ENCODE peak calls at places on chromosomes 3 and 15, in six cellular contexts. S is BJ, O is A549, I is endothelial cell, G is nephron progenitor cell, X is progenitor cell of endocrine pancreas. L is an unnamed sample.

GRCh38 chr3:81778678-81779182 is 17.3 kb upstream of the GBE1 start:
- DNase-seq in I (no peak), G (no peak), X (no peak), S (no peak), O (no peak), L (no peak)

GRCh38 chr3:23624305-23624704 is 181.4 kb upstream of the UBE2E1 start:
- DNase-seq in S (no peak), G (no peak), X (no peak), O (no peak), I (no peak), L (peak)

GRCh38 chr15:92118162-92118935 is 264.8 kb downstream of the SLCO3A1 start:
- DNase-seq in S (no peak), O (no peak), I (no peak), X (no peak), G (no peak), L (no peak)

GRCh38 chr3:194960446-194961032 is 274.9 kb downstream of the FAM43A start:
- DNase-seq in X (no peak), O (no peak), G (no peak), S (no peak), I (no peak), L (no peak)

GRCh38 chr3:61985020-61985419 is 388.3 kb downstream of the FEZF2 start:
- DNase-seq in O (no peak), G (no peak), I (no peak), S (peak), X (no peak), L (no peak)

GRCh38 chr3:42539871-42540714 is 37.6 kb downstream of the VIPR1 start:
- DNase-seq in O (peak), S (no peak), G (peak), I (peak), X (peak), L (peak)

GRCh38 chr15:50137330-50137761 is 18.3 kb upstream of the ATP8B4 start:
- DNase-seq in I (no peak), O (peak), G (no peak), X (no peak), S (peak), L (no peak)

GRCh38 chr3:106533761-106534160 is 664.9 kb upstream of the CBLB start:
- DNase-seq in S (no peak), X (no peak), O (no peak), G (no peak), I (no peak), L (no peak)

GRCh38 chr3:194380300-194380699 is 10.8 kb upstream of the LRRC15 start:
- DNase-seq in S (no peak), X (no peak), I (no peak), O (no peak), G (no peak), L (no peak)

GRCh38 chr3:25457642-25458419 is 29.8 kb downstream of the RARB start:
- DNase-seq in X (no peak), O (no peak), G (no peak), S (no peak), I (no peak), L (no peak)

GRCh38 chr15:100975043-100975442 is 55.9 kb downstream of the LRRK1 start:
- DNase-seq in I (no peak), G (no peak), X (no peak), S (no peak), O (no peak), L (no peak)

GRCh38 chr15:53658827-53659226 is 100.6 kb downstream of the WDR72 start:
- DNase-seq in I (no peak), O (no peak), S (no peak), X (no peak), G (no peak), L (no peak)

GRCh38 chr15:91196768-91197167 is 96.7 kb downstream of the SV2B start:
- DNase-seq in O (no peak), I (no peak), S (no peak), G (no peak), X (no peak), L (no peak)

GRCh38 chr3:69566256-69566655 is 173.0 kb upstream of the MITF start:
- DNase-seq in I (no peak), O (no peak), S (no peak), X (no peak), G (no peak), L (no peak)

GRCh38 chr15:42289166-42289565 is 15.9 kb upstream of the TMEM87A start:
- DNase-seq in S (no peak), X (no peak), O (no peak), G (no peak), I (no peak), L (no peak)

GRCh38 chr3:47022540-47023161 is 43.2 kb downstream of the NBEAL2 start:
- DNase-seq in O (no peak), G (no peak), S (no peak), I (no peak), X (no peak), L (no peak)

GRCh38 chr3:112121577-112122547 is 11.2 kb downstream of the GCSAM start:
- DNase-seq in S (no peak), I (no peak), X (no peak), G (no peak), O (no peak), L (no peak)

GRCh38 chr3:40437893-40438292 is 19.2 kb upstream of the RPL14 start:
- DNase-seq in S (no peak), G (no peak), X (no peak), I (no peak), O (no peak), L (no peak)

GRCh38 chr3:72282918-72283317 is 498.0 kb upstream of the PROK2 start:
- DNase-seq in X (no peak), O (no peak), S (no peak), I (no peak), G (no peak), L (no peak)

GRCh38 chr15:49134683-49135341 is 20.6 kb downstream of the COPS2 start:
- DNase-seq in X (no peak), O (no peak), I (no peak), S (no peak), G (no peak), L (no peak)

GRCh38 chr3:11850003-11850402 is 3.3 kb upstream of the TAMM41 start:
- DNase-seq in X (no peak), S (no peak), G (no peak), O (no peak), I (no peak), L (no peak)

GRCh38 chr3:46097691-46098241 is 70.5 kb upstream of the XCR1 start:
- DNase-seq in O (no peak), S (no peak), X (no peak), G (no peak), I (no peak), L (peak)

GRCh38 chr3:181920409-181920808 is 208.7 kb downstream of the SOX2 start:
- DNase-seq in S (no peak), O (no peak), X (no peak), I (no peak), G (no peak), L (no peak)

GRCh38 chr15:71733122-71733521 is 77.2 kb upstream of the NR2E3 start:
- DNase-seq in I (no peak), X (no peak), S (no peak), O (no peak), G (no peak), L (no peak)

GRCh38 chr15:76258460-76258859 is 52.8 kb downstream of the ETFA start:
- DNase-seq in I (no peak), X (no peak), O (no peak), S (no peak), G (no peak), L (no peak)

GRCh38 chr3:171044828-171045793 is 18.6 kb upstream of the SLC2A2 start:
- DNase-seq in I (no peak), S (peak), G (no peak), X (no peak), O (peak), L (no peak)

GRCh38 chr3:71713041-71713440 is 12.2 kb downstream of the EIF4E3 start:
- DNase-seq in G (no peak), I (no peak), X (no peak), S (no peak), O (no peak), L (no peak)

GRCh38 chr15:61426466-61426865 is 197.4 kb upstream of the RORA start:
- DNase-seq in G (no peak), I (no peak), O (no peak), S (no peak), X (no peak), L (no peak)

GRCh38 chr3:94137377-94137776 is 74.5 kb downstream of the NSUN3 start:
- DNase-seq in G (no peak), X (no peak), O (no peak), S (no peak), I (no peak), L (peak)

GRCh38 chr15:70715840-70716510 is 47.4 kb downstream of the UACA start:
- DNase-seq in S (no peak), G (no peak), X (no peak), I (no peak), O (no peak), L (no peak)

GRCh38 chr3:132926098-132926497 is 112.1 kb upstream of the TMEM108 start:
- DNase-seq in O (no peak), I (no peak), S (no peak), X (no peak), G (no peak), L (no peak)

GRCh38 chr15:96332854-96333193 is 2.3 kb downstream of the NR2F2 start:
- DNase-seq in X (no peak), S (no peak), I (no peak), O (no peak), G (no peak), L (peak)

GRCh38 chr3:136979684-136980083 is 21.9 kb downstream of the IL20RB start:
- DNase-seq in X (no peak), S (no peak), I (no peak), O (no peak), G (no peak), L (no peak)

GRCh38 chr3:136988651-136989050 is 30.9 kb downstream of the IL20RB start:
- DNase-seq in I (no peak), S (no peak), G (no peak), X (no peak), O (no peak), L (no peak)

GRCh38 chr3:136989781-136990524 is 32.2 kb downstream of the IL20RB start:
- DNase-seq in X (no peak), I (no peak), G (no peak), S (no peak), O (no peak), L (no peak)

GRCh38 chr3:136982520-136983138 is 24.8 kb downstream of the IL20RB start:
- DNase-seq in I (no peak), G (no peak), O (no peak), S (no peak), X (no peak), L (no peak)

DNA sequence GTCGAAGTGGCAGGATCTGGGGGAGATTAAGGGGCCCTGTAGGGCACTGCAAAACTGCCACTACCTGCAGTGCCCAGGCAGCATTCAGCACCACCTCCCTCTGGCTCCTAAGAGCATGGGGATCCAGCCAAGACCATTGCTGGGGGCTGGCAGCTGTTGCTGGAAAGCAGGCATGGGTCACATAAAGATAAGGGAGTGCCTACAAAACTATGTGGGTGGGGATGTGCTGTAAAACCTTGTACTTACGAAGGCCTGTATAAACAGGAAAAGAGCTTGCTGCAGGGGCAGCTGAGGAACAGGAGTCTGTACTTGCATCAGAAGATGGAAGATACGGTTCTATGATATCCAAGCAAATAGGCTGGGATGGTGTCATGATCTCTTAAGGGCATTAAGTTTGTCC is 27.1 kb downstream of the IL20RB start:
- DNase-seq in S (no peak), X (no peak), I (no peak), O (no peak), G (no peak), L (no peak)
- TF ChIP-seq CTCF in S (no peak), X (no peak), I (no peak), O (no peak), G (no peak), L (no peak)

DNA sequence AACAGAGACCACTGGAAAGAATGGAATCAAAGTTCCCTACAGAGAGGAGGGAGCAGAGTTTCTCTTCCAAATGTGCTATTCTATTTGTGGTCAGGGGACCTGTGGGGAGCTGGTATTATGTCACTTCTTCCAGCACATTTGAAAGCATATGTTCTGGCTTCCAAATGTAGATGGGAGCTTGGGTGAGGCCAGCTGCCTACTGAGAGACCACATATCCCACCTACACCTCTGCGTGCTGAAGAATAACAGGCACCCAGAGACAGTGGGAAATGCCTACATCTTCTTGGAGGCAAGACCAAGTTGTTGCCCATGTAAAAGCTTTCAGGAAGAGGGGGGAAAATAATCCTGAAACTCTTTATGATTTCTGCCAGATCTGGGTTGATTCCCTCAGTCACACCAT is 286.8 kb upstream of the UMPS start:
- DNase-seq in G (no peak), I (no peak), O (no peak), X (no peak), S (no peak), L (no peak)
- TF ChIP-seq CTCF in G (no peak), I (no peak), O (no peak), X (no peak), S (no peak), L (no peak)

GRCh38 chr3:53668872-53669271 is 174.5 kb downstream of the CACNA1D start:
- DNase-seq in I (no peak), O (no peak), G (no peak), X (no peak), S (no peak), L (no peak)
- TF ChIP-seq CTCF in I (peak), O (no peak), G (peak), X (peak), S (peak), L (peak)

DNA sequence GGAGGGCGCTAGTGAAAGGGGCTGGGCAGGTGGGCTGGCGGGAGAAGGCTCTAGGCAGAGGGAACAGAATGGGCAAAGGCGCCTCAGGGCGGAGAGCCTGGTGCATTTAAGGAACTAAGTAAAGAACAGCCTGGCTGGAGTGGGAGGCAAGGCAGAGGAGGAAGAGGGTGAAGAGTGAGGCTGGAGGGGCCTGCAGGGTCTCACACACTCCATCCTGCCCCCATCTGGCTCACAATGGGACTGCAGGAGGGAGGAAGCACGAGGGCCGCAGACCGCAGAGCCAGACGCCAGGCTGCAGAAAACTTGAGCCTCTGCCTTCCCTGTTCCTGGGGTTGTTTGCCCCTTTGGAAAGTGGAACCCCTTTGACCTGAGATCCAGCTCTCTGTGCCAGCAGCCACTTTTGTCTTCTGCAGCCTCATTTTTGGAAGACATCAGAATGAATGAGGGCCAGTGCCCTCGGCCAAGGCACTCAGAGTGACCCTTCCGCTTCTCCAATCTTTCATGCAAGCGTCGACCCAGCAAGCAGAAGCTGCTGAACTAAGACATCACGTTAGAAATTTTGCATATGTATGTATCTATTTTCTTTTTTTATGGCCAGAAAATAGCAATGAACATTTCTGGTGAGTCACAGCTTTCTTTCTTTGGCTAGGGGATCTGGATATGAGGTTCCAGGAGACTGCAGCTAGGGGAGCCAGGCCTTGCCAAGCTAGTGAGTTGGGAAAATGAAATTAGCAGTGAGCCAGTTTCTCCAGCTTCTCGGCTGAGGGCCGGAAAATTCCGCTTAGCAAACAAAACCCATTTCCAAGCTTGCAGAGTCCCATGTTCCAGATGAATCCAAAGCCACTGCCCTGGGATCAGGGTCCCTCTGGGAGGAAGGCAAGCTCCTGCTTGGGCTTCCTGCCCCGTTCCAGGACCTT is 137.8 kb downstream of the SRGAP3 start:
- DNase-seq in S (no peak), I (peak), X (no peak), O (no peak), G (no peak), L (no peak)
- TF ChIP-seq CTCF in S (no peak), I (no peak), X (no peak), O (no peak), G (peak), L (no peak)

GRCh38 chr3:76024640-76025039 is 239.3 kb upstream of the ZNF717 start:
- DNase-seq in G (no peak), X (no peak), S (no peak), I (no peak), O (no peak), L (no peak)
- TF ChIP-seq CTCF in G (peak), X (peak), S (peak), I (peak), O (no peak), L (no peak)

GRCh38 chr3:13419356-13420050 is 619 bp downstream of the NUP210 start:
- DNase-seq in X (peak), I (peak), G (peak), O (peak), S (no peak), L (peak)
- TF ChIP-seq CTCF in X (no peak), I (no peak), G (no peak), O (peak), S (no peak), L (no peak)

GRCh38 chr3:50612234-50612972 is 829 bp upstream of the CISH start:
- DNase-seq in G (no peak), O (no peak), X (no peak), S (no peak), I (no peak), L (no peak)

GRCh38 chr3:50612973-50613851 is 1.6 kb upstream of the CISH start:
- DNase-seq in G (no peak), I (no peak), X (no peak), O (no peak), S (no peak), L (no peak)

GRCh38 chr3:50610181-50610971 is 1.2 kb downstream of the CISH start:
- DNase-seq in X (no peak), O (no peak), I (no peak), S (no peak), G (no peak), L (no peak)

GRCh38 chr3:50610992-50611463 is 546 bp downstream of the CISH start:
- DNase-seq in I (no peak), O (no peak), S (no peak), X (no peak), G (no peak), L (no peak)

DNA sequence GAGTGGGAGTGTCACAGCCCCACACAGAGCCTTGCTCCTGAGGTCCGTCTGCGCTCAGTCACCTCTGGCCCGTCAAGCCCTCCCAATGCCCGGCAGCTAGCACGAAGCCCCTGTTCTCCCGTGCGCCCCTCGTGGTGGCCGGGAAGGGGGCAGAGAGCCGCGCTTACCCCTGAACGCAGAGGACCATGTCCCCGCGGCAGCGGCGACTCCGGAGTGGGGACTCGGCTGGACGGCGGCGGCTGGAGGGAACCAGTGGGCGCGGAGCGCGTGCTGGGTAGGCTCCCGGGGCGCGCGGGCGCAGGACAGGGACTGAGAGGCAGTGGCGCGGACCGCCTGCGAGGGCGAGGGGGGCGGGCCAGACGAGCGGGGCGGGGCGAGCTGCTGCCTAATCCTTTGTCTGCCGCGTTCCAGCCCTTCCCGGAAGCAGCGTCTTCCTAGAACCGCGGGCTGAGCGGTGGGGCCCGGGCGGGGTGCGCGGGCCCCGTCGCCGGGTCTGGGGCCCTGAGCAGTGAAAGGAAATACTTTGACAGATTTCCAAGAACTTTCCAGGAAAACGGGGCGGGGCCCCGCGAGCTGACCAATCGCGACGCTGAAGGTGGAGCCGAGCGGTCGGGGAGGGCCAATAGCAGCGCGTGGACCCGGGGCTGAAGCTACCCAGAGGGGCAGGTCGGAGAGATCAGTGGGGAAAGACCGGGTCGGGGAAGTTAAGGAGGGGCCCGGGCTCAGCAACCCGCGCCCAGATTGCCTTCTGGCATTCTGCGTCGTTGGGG is at the start of gene CISH:
- DNase-seq in G (peak), O (peak), X (peak), S (peak), I (peak), L (peak)
- TF ChIP-seq CTCF in G (peak), O (peak), X (peak), S (peak), I (peak), L (no peak)

GRCh38 chr3:5093786-5094185 is 28.3 kb upstream of the ARL8B start:
- DNase-seq in G (no peak), X (no peak), S (no peak), I (no peak), O (no peak), L (no peak)

GRCh38 chr3:5092018-5092417 is 30.1 kb upstream of the ARL8B start:
- DNase-seq in X (no peak), S (no peak), I (no peak), O (no peak), G (no peak), L (no peak)

GRCh38 chr3:5098346-5098745 is 23.7 kb upstream of the ARL8B start:
- DNase-seq in G (no peak), I (no peak), X (no peak), O (no peak), S (no peak), L (no peak)

GRCh38 chr3:5096368-5096767 is 25.7 kb upstream of the ARL8B start:
- DNase-seq in X (no peak), O (no peak), G (no peak), S (no peak), I (no peak), L (no peak)

GRCh38 chr3:5095879-5096278 is 26.2 kb upstream of the ARL8B start:
- DNase-seq in I (peak), O (no peak), G (peak), S (no peak), X (peak), L (no peak)
- TF ChIP-seq CTCF in I (peak), O (no peak), G (peak), S (no peak), X (peak), L (no peak)